ENCODE peak calls at places on chromosomes 4 and X, in seven cellular contexts. Y, S, U, V, L, E and G are unnamed samples. For H3K36me3, the result is how much of the 10 kb centered on the place peaks cover.

GRCh38 chr4:139528377-139529005 is 27.5 kb downstream of the SETD7 start:
- DNase-seq in Y (no peak), S (peak), U (peak), V (peak), L (no peak), E (no peak), G (no peak)

GRCh38 chr4:134201216-134202098 is at the start of gene PABPC4L:
- DNase-seq in Y (no peak), S (peak), U (peak), V (peak), L (no peak), E (peak), G (no peak)

GRCh38 chr4:53593765-53594164 is 2.5 kb upstream of the LNX1 start:
- DNase-seq in Y (no peak), S (no peak), U (no peak), V (no peak), L (no peak), E (no peak), G (no peak)

GRCh38 chr4:91113130-91113706 is 986.0 kb downstream of the CCSER1 start:
- DNase-seq in Y (no peak), S (peak), U (no peak), V (peak), L (peak), E (no peak), G (peak)

GRCh38 chrX:49042581-49043219 is 457 bp downstream of the TFE3 start:
- DNase-seq in Y (no peak), S (no peak), U (no peak), V (no peak), L (no peak), E (no peak), G (no peak)

GRCh38 chr4:26459756-26460530 is 30.3 kb downstream of the CCKAR start:
- DNase-seq in Y (no peak), S (no peak), U (no peak), V (peak), L (no peak), E (no peak), G (no peak)

GRCh38 chr4:110108960-110109359 is 89.5 kb downstream of the ELOVL6 start:
- DNase-seq in Y (no peak), S (no peak), U (no peak), V (no peak), L (no peak), E (no peak), G (no peak)

GRCh38 chrX:139077303-139078131 is 366.0 kb upstream of the FGF13 start:
- DNase-seq in Y (no peak), S (no peak), U (no peak), V (no peak), L (no peak), E (no peak), G (no peak)

GRCh38 chrX:133215747-133216146 is 2.4 kb downstream of the TFDP3 start:
- DNase-seq in Y (no peak), S (peak), U (no peak), V (peak), L (peak), E (no peak), G (peak)

GRCh38 chr4:101288365-101289145 is 58.8 kb downstream of the PPP3CA start:
- DNase-seq in Y (no peak), S (no peak), U (no peak), V (peak), L (no peak), E (no peak), G (no peak)

GRCh38 chr4:5921981-5922380 is 29.1 kb upstream of the CRMP1 start:
- DNase-seq in Y (no peak), S (no peak), U (no peak), V (no peak), L (no peak), E (no peak), G (no peak)

GRCh38 chr4:102420563-102421221 is 75.4 kb upstream of the SLC39A8 start:
- DNase-seq in Y (no peak), S (no peak), U (no peak), V (peak), L (peak), E (no peak), G (no peak)

GRCh38 chrX:111244238-111244750 is 26.0 kb downstream of the CAPN6 start:
- DNase-seq in Y (no peak), S (peak), U (no peak), V (peak), L (peak), E (no peak), G (no peak)

GRCh38 chr4:176791591-176792347 is 953 bp downstream of the VEGFC start:
- DNase-seq in Y (no peak), S (no peak), U (no peak), V (peak), L (no peak), E (peak), G (no peak)

GRCh38 chr4:127210877-127211276 is 421.9 kb upstream of the INTU start:
- DNase-seq in Y (no peak), S (no peak), U (no peak), V (no peak), L (no peak), E (no peak), G (no peak)

GRCh38 chr4:101370663-101371210 is 23.4 kb upstream of the PPP3CA start:
- DNase-seq in Y (no peak), S (no peak), U (no peak), V (no peak), L (no peak), E (no peak), G (no peak)

GRCh38 chr4:156686120-156686519 is 285.5 kb downstream of the PDGFC start:
- DNase-seq in Y (no peak), S (peak), U (no peak), V (peak), L (no peak), E (no peak), G (no peak)

GRCh38 chr4:8079031-8079885 is 79.4 kb downstream of the ABLIM2 start:
- DNase-seq in Y (no peak), S (no peak), U (no peak), V (no peak), L (no peak), E (peak), G (peak)

GRCh38 chrX:130416785-130417184 is 15.0 kb downstream of the RBMX2 start:
- DNase-seq in Y (no peak), S (no peak), U (no peak), V (no peak), L (no peak), E (no peak), G (no peak)

GRCh38 chr4:73187325-73187724 is 71.3 kb downstream of the ANKRD17 start:
- DNase-seq in Y (no peak), S (no peak), U (no peak), V (peak), L (no peak), E (no peak), G (no peak)

GRCh38 chrX:13254076-13254785 is 65.6 kb downstream of the ATXN3L start:
- DNase-seq in Y (no peak), S (peak), U (peak), V (peak), L (peak), E (peak), G (peak)
- TF ChIP-seq CTCF in Y (no peak), S (peak), U (no peak), V (peak), L (peak), E (no peak), G (no peak)

GRCh38 chr4:106329027-106329618 is 12.8 kb downstream of the AIMP1 start:
- DNase-seq in Y (no peak), S (peak), U (no peak), V (peak), L (peak), E (no peak), G (no peak)
- H3K36me3 ChIP-seq in Y (half or more), S (under half), U (under half), V (under half), L (under half), E (half or more), G (under half)

GRCh38 chr4:61590881-61591280 is 390.8 kb downstream of the ADGRL3 start:
- DNase-seq in Y (no peak), S (no peak), U (no peak), V (no peak), L (no peak), E (no peak), G (no peak)
- TF ChIP-seq CTCF in Y (no peak), S (peak), U (no peak), V (no peak), L (peak), E (no peak), G (peak)

DNA sequence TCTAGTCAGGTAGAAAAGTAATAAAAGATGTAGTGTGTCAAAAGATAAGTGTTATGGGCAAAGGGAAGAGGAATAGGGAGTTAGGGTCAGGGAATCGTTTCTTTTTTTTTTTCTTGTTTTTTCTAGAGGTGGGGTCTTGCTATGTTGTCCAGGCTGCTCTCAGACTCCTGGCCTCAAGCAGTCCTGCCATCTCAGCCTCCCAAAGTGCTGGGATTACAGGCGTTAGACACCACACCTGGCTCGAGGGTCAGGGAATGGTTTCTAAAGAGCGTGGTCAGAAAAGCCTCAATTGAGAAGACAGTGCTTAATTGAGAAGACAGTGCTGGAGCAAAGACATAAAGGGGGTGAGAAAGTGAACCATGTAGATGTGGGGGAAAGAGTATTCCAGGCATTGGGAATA is 19.1 kb downstream of the SMARCAD1 start:
- DNase-seq in Y (no peak), S (no peak), U (no peak), V (no peak), L (no peak), E (no peak), G (no peak)
- H3K36me3 ChIP-seq in Y (under half), S (under half), U (under half), V (under half), L (under half), E (under half), G (under half)

GRCh38 chr4:62816566-62816965 is 1592.7 kb downstream of the TECRL start:
- DNase-seq in Y (no peak), S (no peak), U (no peak), V (no peak), L (no peak), E (peak), G (no peak)

DNA sequence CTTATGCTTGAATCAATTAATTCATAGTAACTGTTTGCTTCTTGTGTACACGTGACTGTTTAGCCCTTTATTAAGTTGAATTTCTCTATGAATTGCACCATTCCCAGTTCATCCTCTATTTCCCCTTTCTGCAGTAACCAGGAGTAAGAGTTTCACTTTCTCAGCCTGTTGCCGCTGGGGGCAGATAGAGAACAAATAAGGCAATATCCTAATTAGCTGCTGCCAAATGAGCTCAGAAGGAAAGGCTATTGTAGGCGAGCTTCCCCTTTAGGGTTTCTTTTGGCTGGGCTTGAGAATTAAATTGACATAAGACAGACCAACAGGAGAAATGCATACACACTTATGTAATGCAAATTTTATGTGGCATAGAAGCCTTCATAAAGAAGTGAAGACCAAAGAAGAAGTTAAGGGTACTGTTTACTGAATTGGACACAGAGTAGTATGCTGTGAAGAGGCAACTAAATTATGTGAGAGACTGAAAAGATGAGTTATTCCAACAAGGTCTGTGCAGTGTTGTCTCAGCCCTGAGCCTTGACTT is 1594.7 kb downstream of the TECRL start:
- DNase-seq in Y (no peak), S (no peak), U (no peak), V (no peak), L (no peak), E (no peak), G (no peak)
- TF ChIP-seq CTCF in Y (no peak), S (no peak), U (no peak), V (no peak), L (no peak), E (no peak), G (no peak)